ENCODE peak calls at places on chromosomes 2 and 18, in ten cellular contexts. Y is ovary, E is endothelial cell of umbilical vein, F is right lobe of liver, S is K562, P is thyroid gland, X is prostate gland, M is spleen, T is heart left ventricle, U is IMR-90. B is an unnamed sample.
A peak's percentile ranks its signal among the peaks of the same experiment; 100 is the strongest.

GRCh38 chr2:5946210-5947118 is 254.3 kb downstream of the SOX11 start:
- DNase-seq in Y (no peak), E (no peak), F (no peak), S (no peak), P (peak; percentile 6), X (no peak), M (no peak), T (no peak), U (no peak), B (no peak)

GRCh38 chr18:80147037-80147417 is 38.0 kb downstream of the ADNP2 start:
- DNase-seq in Y (no peak), E (peak; percentile 35), F (no peak), S (no peak), P (no peak), X (no peak), M (no peak), T (no peak), U (no peak), B (no peak)

GRCh38 chr18:26422472-26423162 is 125.7 kb downstream of the KCTD1 start:
- DNase-seq in Y (no peak), E (no peak), F (no peak), S (no peak), P (no peak), X (no peak), M (no peak), T (no peak), U (no peak), B (no peak)

GRCh38 chr2:18435425-18436037 is 124.9 kb downstream of the RDH14 start:
- DNase-seq in Y (no peak), E (peak; percentile 75), F (no peak), S (peak; percentile 63), P (no peak), X (peak; percentile 17), M (no peak), T (no peak), U (peak; percentile 79), B (no peak)

GRCh38 chr2:231688616-231689508 is 19.5 kb upstream of the PTMA start:
- DNase-seq in Y (no peak), E (no peak), F (no peak), S (no peak), P (no peak), X (no peak), M (peak; percentile 75), T (no peak), U (no peak), B (peak; percentile 80)

GRCh38 chr2:44956841-44957240 is 15.3 kb downstream of the SIX3 start:
- DNase-seq in Y (no peak), E (no peak), F (no peak), S (no peak), P (no peak), X (no peak), M (no peak), T (no peak), U (no peak), B (no peak)

GRCh38 chr2:237450108-237450507 is 36.1 kb upstream of the COL6A3 start:
- DNase-seq in Y (peak; percentile 16), E (no peak), F (no peak), S (no peak), P (no peak), X (no peak), M (no peak), T (no peak), U (no peak), B (no peak)

GRCh38 chr2:6820236-6820635 is 45.5 kb downstream of the CMPK2 start:
- DNase-seq in Y (no peak), E (no peak), F (no peak), S (no peak), P (no peak), X (no peak), M (no peak), T (no peak), U (no peak), B (no peak)

GRCh38 chr2:150485114-150485870 is 2.2 kb downstream of the RND3 start:
- DNase-seq in Y (peak; percentile 53), E (peak; percentile 67), F (peak; percentile 92), S (peak; percentile 3), P (peak; percentile 83), X (peak; percentile 90), M (peak; percentile 71), T (peak; percentile 79), U (peak; percentile 53), B (peak; percentile 85)

GRCh38 chr2:194985258-194985657 is 671.8 kb upstream of the SLC39A10 start:
- DNase-seq in Y (no peak), E (no peak), F (no peak), S (no peak), P (no peak), X (no peak), M (no peak), T (no peak), U (no peak), B (no peak)

GRCh38 chr2:152098033-152098797 is 629 bp downstream of the CACNB4 start:
- DNase-seq in Y (no peak), E (no peak), F (peak; percentile 58), S (no peak), P (peak; percentile 19), X (peak; percentile 27), M (peak; percentile 83), T (peak; percentile 38), U (no peak), B (no peak)

GRCh38 chr18:11163668-11164067 is 14.3 kb upstream of the PIEZO2 start:
- DNase-seq in Y (no peak), E (peak; percentile 36), F (peak; percentile 67), S (peak; percentile 31), P (peak; percentile 28), X (no peak), M (no peak), T (no peak), U (peak; percentile 36), B (peak; percentile 20)

GRCh38 chr2:37625781-37626548 is 45.5 kb downstream of the CDC42EP3 start:
- DNase-seq in Y (no peak), E (no peak), F (no peak), S (no peak), P (no peak), X (no peak), M (peak; percentile 89), T (no peak), U (peak; percentile 63), B (no peak)

GRCh38 chr18:51666717-51667320 is 469.3 kb upstream of the MEX3C start:
- DNase-seq in Y (no peak), E (no peak), F (peak; percentile 57), S (no peak), P (peak; percentile 30), X (no peak), M (no peak), T (peak; percentile 22), U (no peak), B (peak; percentile 37)

GRCh38 chr2:206764673-206765241 is 371 bp downstream of the MDH1B start:
- DNase-seq in Y (no peak), E (no peak), F (no peak), S (no peak), P (peak; percentile 6), X (no peak), M (no peak), T (no peak), U (peak; percentile 1), B (no peak)

GRCh38 chr2:61585383-61585782 is 47.2 kb upstream of the XPO1 start:
- DNase-seq in Y (no peak), E (peak; percentile 80), F (no peak), S (no peak), P (no peak), X (no peak), M (no peak), T (peak; percentile 38), U (no peak), B (no peak)

GRCh38 chr2:28896906-28897305 is 2.4 kb downstream of the WDR43 start:
- DNase-seq in Y (no peak), E (no peak), F (no peak), S (peak; percentile 19), P (no peak), X (no peak), M (no peak), T (no peak), U (peak; percentile 71), B (no peak)

GRCh38 chr18:12369211-12369610 is 7.8 kb downstream of the AFG3L2 start:
- DNase-seq in Y (no peak), E (no peak), F (no peak), S (no peak), P (no peak), X (no peak), M (no peak), T (no peak), U (no peak), B (no peak)
- H3K36me3 ChIP-seq in Y (no peaks in the 10 kb centered on the region), E (peaks cover 8% of the 10 kb centered on the region), F (no peaks in the 10 kb centered on the region), S (peaks cover 87% of the 10 kb centered on the region), P (peaks cover 8% of the 10 kb centered on the region), X (no peaks in the 10 kb centered on the region), M (peaks cover 4% of the 10 kb centered on the region), T (peaks cover 5% of the 10 kb centered on the region), U (peaks cover 20% of the 10 kb centered on the region), B (no peaks in the 10 kb centered on the region)

GRCh38 chr2:73070651-73071451 is 661 bp downstream of the SFXN5 start:
- DNase-seq in Y (peak; percentile 98), E (peak; percentile 97), F (peak; percentile 99), S (peak; percentile 98), P (peak; percentile 97), X (peak; percentile 98), M (peak; percentile 98), T (peak; percentile 99), U (peak; percentile 93), B (peak; percentile 99)
- TF ChIP-seq POLR2A in Y (no peak), E (no peak), F (peak; percentile 74), S (no peak), P (peak; percentile 57), X (peak; percentile 34), M (peak; percentile 2), T (no peak), U (no peak), B (no peak)

DNA sequence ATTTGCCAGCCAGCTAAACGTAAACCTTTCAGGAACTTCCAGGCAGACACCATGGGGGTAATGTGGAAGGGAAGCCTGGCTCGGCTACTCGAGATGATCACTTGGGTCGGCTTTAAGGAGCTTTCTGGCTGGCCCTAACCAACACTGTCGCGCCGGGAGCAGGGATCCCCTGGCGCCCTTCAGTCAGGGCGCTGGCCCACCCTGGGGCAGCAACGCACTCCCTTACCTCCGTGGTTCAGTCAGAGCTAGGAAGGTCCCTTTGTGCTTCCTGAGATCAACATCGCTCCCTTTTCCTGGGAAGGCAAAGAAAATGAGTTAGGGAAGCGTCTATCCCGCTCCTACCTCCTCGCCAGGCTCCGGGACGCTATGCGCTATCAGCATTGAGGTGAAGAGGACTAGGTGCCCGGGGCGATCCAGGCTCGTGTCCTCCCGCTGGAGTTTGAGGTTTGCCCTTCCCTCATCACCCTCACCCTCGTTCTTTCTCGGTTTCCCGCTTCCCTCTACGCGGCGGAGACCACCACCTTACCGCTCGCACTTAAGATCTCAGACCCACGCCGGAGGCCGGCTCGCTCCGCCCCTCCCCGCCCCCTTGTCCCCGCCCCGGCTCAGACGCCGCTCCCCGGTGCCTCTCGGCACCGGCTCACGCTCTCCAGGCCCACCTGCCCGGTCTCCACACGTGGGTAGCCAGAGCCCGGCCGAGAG is 449 bp upstream of the ATRAID start:
- DNase-seq in Y (no peak), E (peak; percentile 50), F (no peak), S (no peak), P (no peak), X (no peak), M (peak; percentile 82), T (no peak), U (no peak), B (no peak)
- H3K4me1 ChIP-seq in Y (peaks cover 6% of the 10 kb centered on the region), E (peaks cover 14% of the 10 kb centered on the region), F (no peaks in the 10 kb centered on the region), S (peaks cover 28% of the 10 kb centered on the region), P (peaks cover 10% of the 10 kb centered on the region), X (no peaks in the 10 kb centered on the region), M (peaks cover 4% of the 10 kb centered on the region), T (peaks cover 12% of the 10 kb centered on the region), U (peaks cover 6% of the 10 kb centered on the region), B (peaks cover 12% of the 10 kb centered on the region)

DNA sequence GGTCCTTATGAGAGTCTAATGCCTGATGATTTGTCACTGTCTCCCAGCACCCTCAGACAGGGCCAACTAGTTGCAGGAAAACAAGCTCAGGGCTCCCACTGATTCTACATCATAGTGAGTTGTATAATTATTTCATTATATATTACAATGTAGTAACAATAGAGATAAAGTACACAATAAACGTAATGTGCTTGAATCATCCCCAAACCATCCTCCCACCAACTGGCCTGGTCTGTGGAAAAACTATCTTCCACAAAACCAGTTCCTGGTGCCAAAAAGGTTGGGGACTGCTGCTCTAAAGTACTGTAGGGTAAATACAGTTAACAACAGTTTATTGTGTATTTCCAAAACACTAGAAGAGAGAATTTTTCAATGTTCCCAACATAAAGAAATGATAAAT is 91.8 kb upstream of the TFCP2L1 start:
- DNase-seq in Y (no peak), E (no peak), F (no peak), S (no peak), P (no peak), X (no peak), M (no peak), T (no peak), U (peak; percentile 74), B (no peak)
- H3K36me3 ChIP-seq in Y (no peaks in the 10 kb centered on the region), E (peaks cover 9% of the 10 kb centered on the region), F (no peaks in the 10 kb centered on the region), S (peaks cover 56% of the 10 kb centered on the region), P (no peaks in the 10 kb centered on the region), X (peaks cover 2% of the 10 kb centered on the region), M (peaks cover 10% of the 10 kb centered on the region), T (peaks cover 8% of the 10 kb centered on the region), U (peaks cover 22% of the 10 kb centered on the region), B (no peaks in the 10 kb centered on the region)

B was measured in adrenal gland.